ENCODE peak calls at places on chromosome 17, in nine cellular contexts. U, E, Q, N, F, C, S, K and R are unnamed samples.

GRCh38 chr17:66678827-66679226 is 156.1 kb upstream of the CACNG5 start:
- DNase-seq in E (no peak), U (no peak), S (no peak), Q (no peak), F (no peak), C (no peak), K (no peak), N (no peak), R (no peak)

GRCh38 chr17:16583781-16584180 is 14.8 kb upstream of the ZNF287 start:
- DNase-seq in S (no peak), E (no peak), N (no peak), Q (no peak), C (no peak), F (no peak), K (no peak), U (no peak), R (no peak)

GRCh38 chr17:66542967-66543525 is 240.6 kb downstream of the PRKCA start:
- DNase-seq in Q (peak), S (no peak), C (no peak), K (no peak), E (no peak), U (no peak), F (peak), N (no peak), R (no peak)

GRCh38 chr17:55433629-55434422 is 12.2 kb upstream of the MMD start:
- DNase-seq in F (peak), K (no peak), U (no peak), S (no peak), E (peak), Q (peak), N (no peak), C (peak), R (no peak)

GRCh38 chr17:42184717-42185496 is at the start of gene HCRT:
- DNase-seq in Q (no peak), K (no peak), E (no peak), C (no peak), U (no peak), S (no peak), N (no peak), F (no peak), R (no peak)

GRCh38 chr17:35695613-35696012 is 35.8 kb upstream of the RASL10B start:
- DNase-seq in E (no peak), K (no peak), F (no peak), N (no peak), S (no peak), U (no peak), Q (no peak), C (no peak), R (no peak)

GRCh38 chr17:74272731-74273201 is 1.3 kb upstream of the DNAI2 start:
- DNase-seq in N (no peak), C (no peak), F (peak), U (no peak), E (no peak), K (no peak), S (no peak), Q (peak), R (no peak)

GRCh38 chr17:47230864-47231263 is 21.7 kb downstream of the MYL4 start:
- DNase-seq in K (peak), S (no peak), F (no peak), C (no peak), U (no peak), Q (no peak), N (no peak), E (no peak), R (no peak)

GRCh38 chr17:39979021-39979660 is 1.5 kb upstream of the PSMD3 start:
- DNase-seq in F (peak), S (no peak), C (no peak), N (no peak), K (no peak), Q (peak), U (no peak), E (no peak), R (no peak)

DNA sequence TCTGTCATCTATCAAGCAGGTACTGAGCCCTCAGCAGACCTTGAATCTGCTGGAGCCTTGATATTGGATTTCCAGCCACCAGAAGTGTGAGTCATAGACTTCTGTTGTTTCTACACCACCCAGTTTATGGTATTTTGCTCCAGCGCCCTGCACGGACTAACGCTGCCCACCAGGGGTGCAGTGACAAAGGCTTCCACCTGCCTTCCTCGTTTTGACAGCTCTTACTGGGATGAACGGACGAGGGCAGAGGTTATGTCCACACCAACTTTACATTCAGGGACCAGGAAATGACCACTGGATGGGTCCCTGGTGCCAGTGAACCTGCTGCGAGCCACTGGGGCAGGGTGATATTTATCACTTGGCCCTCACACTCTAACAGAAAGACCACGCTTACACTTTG is 66.6 kb upstream of the CBX4 start:
- DNase-seq in F (no peak), K (no peak), C (peak), N (peak), S (no peak), Q (no peak), E (no peak), U (no peak), R (no peak)
- TF ChIP-seq CTCF in F (no peak), K (no peak), C (no peak), N (peak), S (peak), Q (no peak), E (peak), U (no peak), R (no peak)

GRCh38 chr17:45812102-45812501 is 28.0 kb downstream of the CRHR1 start:
- DNase-seq in E (no peak), C (peak), N (no peak), Q (peak), S (no peak), F (peak), U (no peak), K (no peak), R (no peak)
- TF ChIP-seq CTCF in E (no peak), C (peak), N (no peak), Q (peak), S (no peak), F (no peak), U (no peak), K (no peak), R (no peak)

GRCh38 chr17:34443832-34444469 is 80.9 kb upstream of the CCL1 start:
- DNase-seq in E (no peak), F (no peak), C (no peak), K (peak), S (no peak), Q (no peak), N (peak), U (no peak), R (no peak)
- TF ChIP-seq CTCF in E (no peak), F (no peak), C (peak), K (peak), S (peak), Q (no peak), N (peak), U (no peak), R (no peak)

DNA sequence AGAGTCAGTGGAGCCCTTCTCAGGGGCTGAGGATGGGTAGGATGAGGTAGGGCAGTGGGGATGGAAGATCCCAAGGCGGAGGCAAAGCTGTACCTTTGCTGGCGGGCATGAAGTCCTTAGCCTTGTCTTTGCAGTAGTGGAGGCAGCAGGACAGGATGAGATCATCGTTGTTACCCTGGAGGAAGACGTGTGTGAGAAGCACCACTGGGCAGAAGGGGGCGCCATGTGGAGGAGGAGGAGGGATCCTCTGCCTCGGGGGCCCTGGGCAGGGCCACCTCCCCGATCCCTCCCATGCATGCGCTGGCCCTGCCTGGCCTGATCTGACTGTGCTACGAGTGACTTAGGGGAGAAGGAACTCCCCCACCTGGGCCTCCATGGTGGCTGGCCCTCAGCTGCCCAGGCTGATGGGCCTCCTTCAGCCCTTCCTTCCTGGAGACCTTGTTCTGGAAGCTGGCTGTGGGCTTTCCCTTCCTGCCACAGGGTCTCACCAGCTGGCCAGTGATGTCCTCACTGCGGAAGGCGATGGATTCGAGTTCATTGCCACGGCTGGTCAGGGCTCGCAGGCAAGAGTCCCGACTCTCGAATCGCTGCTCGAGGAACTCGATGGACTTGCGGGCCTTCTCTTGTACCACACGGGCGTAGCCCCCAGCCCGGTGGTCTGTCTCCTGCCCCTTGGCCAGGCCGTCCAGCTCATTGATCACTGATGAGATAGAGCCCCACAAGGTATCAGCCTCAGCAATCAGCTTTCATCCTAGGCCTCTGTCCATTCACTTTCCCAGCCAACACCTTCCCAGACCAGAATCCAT is 10.3 kb downstream of the HIC1 start:
- DNase-seq in K (peak), E (no peak), Q (peak), S (no peak), C (peak), N (peak), U (no peak), F (peak), R (no peak)
- TF ChIP-seq CTCF in K (peak), E (peak), Q (peak), S (peak), C (peak), N (peak), U (no peak), F (peak), R (peak)

GRCh38 chr17:28191018-28191417 is 128.0 kb upstream of the TMEM97 start:
- DNase-seq in F (no peak), E (no peak), U (no peak), C (no peak), N (no peak), Q (no peak), K (no peak), S (no peak), R (no peak)

GRCh38 chr17:28188841-28189263 is 130.1 kb upstream of the TMEM97 start:
- DNase-seq in U (no peak), N (peak), S (no peak), K (no peak), Q (no peak), F (no peak), E (no peak), C (no peak), R (no peak)

GRCh38 chr17:28189667-28190066 is 129.3 kb upstream of the TMEM97 start:
- DNase-seq in U (no peak), S (no peak), K (no peak), N (no peak), E (no peak), Q (no peak), C (no peak), F (peak), R (no peak)

GRCh38 chr17:28196637-28197036 is 122.4 kb upstream of the TMEM97 start:
- DNase-seq in U (no peak), Q (no peak), N (no peak), S (no peak), F (no peak), C (no peak), E (no peak), K (no peak), R (no peak)

DNA sequence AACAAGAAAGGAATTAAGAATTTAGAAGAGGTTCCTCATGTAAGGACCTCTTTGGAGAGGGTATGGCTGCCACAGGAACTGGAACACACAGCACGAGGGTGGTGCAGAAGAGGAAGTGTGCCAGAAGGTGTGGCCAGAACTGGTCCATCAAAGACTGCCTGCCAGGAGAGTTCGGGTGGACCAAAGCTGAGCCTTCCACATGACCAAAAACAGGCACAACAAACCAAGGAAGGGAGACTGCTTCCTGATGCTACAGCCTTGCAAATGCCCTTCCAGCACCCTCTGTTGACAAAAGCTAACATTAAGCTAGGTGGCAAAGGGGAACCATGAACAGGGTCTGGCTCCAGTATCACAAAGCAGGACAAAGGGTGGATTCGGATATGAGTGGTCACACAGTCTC is 125.8 kb upstream of the TMEM97 start:
- DNase-seq in U (no peak), N (no peak), E (peak), C (no peak), Q (no peak), K (peak), F (no peak), S (no peak), R (no peak)
- TF ChIP-seq CTCF in U (no peak), N (no peak), E (no peak), C (no peak), Q (no peak), K (no peak), F (no peak), S (no peak), R (no peak)

DNA sequence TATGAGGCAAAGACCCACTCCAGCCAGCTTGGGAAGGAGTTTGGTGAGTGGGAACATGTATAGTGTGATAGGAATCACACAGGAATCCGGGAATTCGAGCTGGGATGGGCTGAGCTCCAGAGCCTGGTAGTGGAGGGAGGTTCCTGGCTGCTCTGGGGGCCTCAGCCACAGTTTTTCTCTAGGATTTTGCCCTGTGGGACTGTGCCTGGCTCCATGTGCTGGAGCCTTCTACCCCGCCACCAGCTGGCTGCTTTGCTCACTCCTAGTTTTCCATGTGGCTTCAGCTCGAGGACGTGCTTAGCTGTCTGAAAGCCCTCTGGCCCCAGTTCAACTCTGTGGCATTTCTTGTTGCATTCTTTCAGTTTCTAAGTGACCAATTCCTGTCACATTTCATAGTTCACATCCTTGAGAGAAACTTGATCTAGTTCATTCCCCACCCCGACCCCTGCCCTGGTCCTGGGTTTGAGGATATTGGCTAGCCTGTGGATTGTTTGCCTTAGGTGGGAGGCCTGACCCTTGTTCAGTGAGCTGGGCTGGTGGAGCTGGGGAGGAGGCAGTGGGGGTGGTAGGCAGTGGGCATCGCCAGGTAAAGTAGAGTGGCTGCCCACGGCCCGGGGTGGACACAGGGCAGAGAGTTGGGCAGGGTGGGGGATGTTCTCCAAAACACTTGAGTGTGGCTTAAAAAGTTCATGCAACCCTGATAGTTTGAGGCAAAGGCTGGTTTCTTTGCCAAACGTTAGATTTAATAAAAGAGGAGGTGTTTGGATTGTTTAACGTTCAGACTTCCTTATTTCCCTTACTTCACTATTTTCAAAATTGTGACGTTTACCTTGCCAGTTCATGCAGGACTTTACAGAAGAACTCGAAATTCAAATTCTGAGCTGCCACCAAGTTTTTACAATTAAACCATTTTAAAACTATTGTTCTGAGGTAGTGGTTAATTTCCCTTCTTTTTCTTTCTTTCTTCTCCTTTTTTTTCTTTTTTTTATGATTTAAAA is 5.2 kb downstream of the SEC14L1 start:
- DNase-seq in F (peak), U (no peak), K (peak), S (no peak), E (peak), C (no peak), Q (peak), N (peak), R (no peak)
- TF ChIP-seq CTCF in F (peak), U (peak), K (no peak), S (no peak), E (no peak), C (no peak), Q (peak), N (peak), R (no peak)